ENCODE peak calls at places on chromosomes 16 and 17, in eight cellular contexts. L is neuronal stem cell, I is upper lobe of left lung, H is spleen, D is mucosa of descending colon, B is OCI-LY7, C is heart right ventricle, T is adipocyte. S is an unnamed sample. For H3K4me1, the result is how much of the 10 kb centered on the place peaks cover.

GRCh38 chr16:14955546-14956231 is 18.4 kb downstream of the NPIPA1 start:
- DNase-seq in T (no peak), I (no peak), B (no peak), D (no peak), C (peak), H (no peak), L (no peak), S (peak)

GRCh38 chr16:85777583-85778310 is 21.6 kb downstream of the EMC8 start:
- DNase-seq in B (no peak), T (peak), D (no peak), C (no peak), H (no peak), L (no peak), I (no peak), S (no peak)

GRCh38 chr16:54632322-54632721 is 298.3 kb upstream of the IRX5 start:
- DNase-seq in C (no peak), I (no peak), H (no peak), D (no peak), L (no peak), T (no peak), B (no peak), S (no peak)

GRCh38 chr16:80518436-80518835 is 22.4 kb upstream of the DYNLRB2 start:
- DNase-seq in L (no peak), T (no peak), D (no peak), I (no peak), C (no peak), B (peak), H (no peak), S (no peak)

GRCh38 chr17:3534881-3535252 is 22.7 kb downstream of the TRPV3 start:
- DNase-seq in D (no peak), H (peak), L (no peak), T (peak), I (no peak), C (peak), B (no peak), S (no peak)

GRCh38 chr17:67606471-67606870 is 111.3 kb upstream of the NOL11 start:
- DNase-seq in L (no peak), C (peak), I (no peak), B (no peak), D (peak), T (no peak), H (no peak), S (peak)

GRCh38 chr16:68972008-68972407 is 128.7 kb downstream of the TANGO6 start:
- DNase-seq in I (no peak), D (no peak), T (no peak), B (no peak), L (no peak), C (no peak), H (no peak), S (no peak)

GRCh38 chr17:6120351-6120750 is 50.2 kb downstream of the WSCD1 start:
- DNase-seq in H (no peak), T (no peak), D (no peak), I (no peak), L (no peak), B (no peak), C (no peak), S (no peak)

GRCh38 chr17:4535667-4536258 is 19.4 kb downstream of the MYBBP1A start:
- DNase-seq in T (no peak), B (no peak), D (no peak), I (no peak), L (no peak), C (no peak), H (no peak), S (no peak)

GRCh38 chr17:364308-364707 is 11.7 kb upstream of the RPH3AL start:
- DNase-seq in L (no peak), B (no peak), D (no peak), T (no peak), C (no peak), I (no peak), H (peak), S (no peak)

GRCh38 chr17:71757156-71757555 is 363.7 kb upstream of the SOX9 start:
- DNase-seq in I (no peak), D (no peak), B (no peak), L (no peak), H (no peak), T (no peak), C (no peak), S (no peak)

GRCh38 chr16:27703545-27703944 is 153.6 kb downstream of the KATNIP start:
- DNase-seq in H (peak), D (no peak), B (no peak), T (peak), L (no peak), C (no peak), I (peak), S (no peak)

GRCh38 chr17:50426814-50427787 is 1.1 kb downstream of the ACSF2 start:
- DNase-seq in I (peak), D (peak), B (peak), C (no peak), T (peak), H (no peak), L (no peak), S (no peak)

GRCh38 chr17:17506893-17507464 is 10.8 kb upstream of the RASD1 start:
- DNase-seq in C (peak), T (no peak), H (no peak), B (no peak), I (no peak), L (no peak), D (peak), S (peak)

GRCh38 chr16:14155572-14156213 is 84.6 kb downstream of the MRTFB start:
- DNase-seq in B (no peak), H (no peak), T (peak), L (no peak), C (no peak), I (no peak), D (no peak), S (no peak)

GRCh38 chr17:29138991-29139682 is 41.1 kb downstream of the MYO18A start:
- DNase-seq in L (no peak), D (peak), H (peak), C (peak), I (peak), B (peak), T (no peak), S (no peak)

GRCh38 chr16:66933776-66934137 is 445 bp downstream of the CIAO2B start:
- DNase-seq in T (no peak), L (no peak), C (no peak), I (no peak), D (no peak), H (no peak), B (no peak), S (no peak)

GRCh38 chr17:49488612-49489011 is 6.5 kb upstream of the NGFR start:
- DNase-seq in B (no peak), D (no peak), H (no peak), L (no peak), C (peak), I (no peak), T (no peak), S (no peak)

GRCh38 chr16:67278773-67279295 is 498 bp upstream of the PLEKHG4 start:
- DNase-seq in L (no peak), B (no peak), T (no peak), I (peak), C (no peak), H (no peak), D (peak), S (no peak)

GRCh38 chr17:47276868-47277267 is 23.2 kb downstream of the ITGB3 start:
- DNase-seq in L (no peak), C (peak), I (peak), H (no peak), D (peak), B (no peak), T (peak), S (peak)

GRCh38 chr16:89923640-89924297 is 627 bp downstream of the TUBB3 start:
- DNase-seq in T (peak), L (peak), I (no peak), H (no peak), D (peak), C (no peak), B (no peak), S (no peak)

GRCh38 chr16:29974291-29975133 is 844 bp downstream of the TAOK2 start:
- DNase-seq in T (peak), L (no peak), H (peak), C (peak), I (peak), D (no peak), B (no peak), S (no peak)

GRCh38 chr16:29818082-29818481 is 2.1 kb downstream of the PAGR1 start:
- DNase-seq in T (no peak), L (no peak), C (no peak), D (no peak), B (no peak), H (no peak), I (no peak), S (no peak)

GRCh38 chr17:82647593-82648164 is 565 bp downstream of the WDR45B start:
- DNase-seq in I (peak), D (peak), L (peak), B (peak), T (peak), H (no peak), C (peak), S (peak)

GRCh38 chr17:19262650-19263620 is 25.8 kb downstream of the EPN2 start:
- DNase-seq in H (peak), L (no peak), D (no peak), I (no peak), T (peak), C (no peak), B (no peak), S (no peak)

GRCh38 chr17:20085283-20085875 is 76.2 kb downstream of the SPECC1 start:
- DNase-seq in B (no peak), C (no peak), T (peak), H (no peak), D (no peak), I (no peak), L (no peak), S (no peak)

GRCh38 chr17:31413871-31414589 is 22.6 kb downstream of the RAB11FIP4 start:
- DNase-seq in C (no peak), T (peak), B (no peak), H (peak), L (peak), D (no peak), I (no peak), S (no peak)

GRCh38 chr16:86894168-86894567 is 315.8 kb downstream of the FOXL1 start:
- DNase-seq in L (no peak), I (no peak), C (no peak), T (no peak), B (no peak), D (no peak), H (no peak), S (no peak)

GRCh38 chr16:86897486-86897885 is 319.1 kb downstream of the FOXL1 start:
- DNase-seq in I (no peak), L (no peak), T (no peak), B (no peak), C (no peak), D (no peak), H (peak), S (no peak)

GRCh38 chr16:86894925-86895324 is 316.6 kb downstream of the FOXL1 start:
- DNase-seq in B (no peak), I (no peak), C (no peak), D (no peak), H (no peak), L (no peak), T (no peak), S (no peak)

GRCh38 chr16:86896976-86897375 is 318.6 kb downstream of the FOXL1 start:
- DNase-seq in C (no peak), T (no peak), L (no peak), D (no peak), B (no peak), H (peak), I (no peak), S (no peak)

DNA sequence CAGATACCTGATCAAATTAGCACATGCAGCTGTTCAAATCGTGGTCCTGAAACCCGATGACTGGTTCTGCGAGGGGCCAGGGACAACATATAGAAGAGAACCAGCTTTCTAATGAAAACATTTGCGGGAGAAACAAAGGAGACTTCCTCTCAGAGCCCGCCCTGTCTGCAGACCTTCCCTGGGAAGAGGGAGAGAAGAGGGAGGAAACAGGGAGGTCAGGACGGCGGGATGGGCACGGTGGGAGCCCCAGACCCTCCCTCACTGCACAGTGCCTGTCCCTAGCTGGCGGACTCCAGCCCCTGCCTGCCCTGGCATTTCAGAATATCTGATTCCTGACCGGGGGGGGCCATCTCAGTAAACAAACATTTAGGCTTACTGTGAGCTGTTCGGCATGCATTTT is 317.3 kb downstream of the FOXL1 start:
- DNase-seq in I (no peak), H (peak), D (no peak), T (no peak), L (no peak), C (no peak), B (no peak), S (no peak)
- H3K4me1 ChIP-seq in I (under half), H (under half), D (under half), T (under half), L (under half), C (under half), B (under half), S (under half)

GRCh38 chr17:57861737-57862409 is 12.0 kb upstream of the MRPS23 start:
- DNase-seq in B (no peak), L (no peak), H (peak), D (peak), C (peak), I (peak), T (peak), S (peak)
- H3K4me3 ChIP-seq in B (no peak), L (peak), H (peak), D (peak), C (peak), I (peak), T (peak), S (peak)

DNA sequence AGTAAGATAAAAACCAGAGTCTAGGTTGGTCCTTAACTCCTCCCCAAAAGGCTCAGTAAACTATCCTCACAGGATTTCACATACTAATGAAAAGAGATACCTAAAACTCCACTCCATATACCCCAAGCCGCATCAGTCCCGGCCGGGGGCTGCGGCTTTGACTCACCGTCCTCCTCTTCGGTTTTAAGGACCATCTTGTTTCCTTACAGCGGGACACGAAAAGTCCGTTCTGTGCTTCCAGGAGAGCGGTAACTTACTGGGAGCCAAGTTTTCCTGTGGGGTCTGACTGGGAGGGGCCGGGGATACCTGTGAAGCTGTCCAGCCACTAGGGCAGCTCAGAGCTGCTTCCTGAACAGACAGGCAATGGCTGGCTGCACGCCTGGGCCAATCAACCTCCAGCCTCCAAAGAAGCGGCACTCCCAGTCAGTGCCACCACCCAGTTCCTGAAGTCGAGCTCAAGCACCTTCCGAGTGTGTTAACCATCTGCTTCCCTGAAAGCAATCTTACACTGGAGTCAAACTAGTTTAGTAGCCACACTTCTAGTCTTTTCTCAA is 45.5 kb downstream of the CYTH1 start:
- DNase-seq in B (peak), T (no peak), C (peak), I (peak), L (no peak), H (peak), D (peak), S (peak)
- H3K4me1 ChIP-seq in B (half or more), T (under half), C (half or more), I (under half), L (under half), H (half or more), D (under half), S (under half)

DNA sequence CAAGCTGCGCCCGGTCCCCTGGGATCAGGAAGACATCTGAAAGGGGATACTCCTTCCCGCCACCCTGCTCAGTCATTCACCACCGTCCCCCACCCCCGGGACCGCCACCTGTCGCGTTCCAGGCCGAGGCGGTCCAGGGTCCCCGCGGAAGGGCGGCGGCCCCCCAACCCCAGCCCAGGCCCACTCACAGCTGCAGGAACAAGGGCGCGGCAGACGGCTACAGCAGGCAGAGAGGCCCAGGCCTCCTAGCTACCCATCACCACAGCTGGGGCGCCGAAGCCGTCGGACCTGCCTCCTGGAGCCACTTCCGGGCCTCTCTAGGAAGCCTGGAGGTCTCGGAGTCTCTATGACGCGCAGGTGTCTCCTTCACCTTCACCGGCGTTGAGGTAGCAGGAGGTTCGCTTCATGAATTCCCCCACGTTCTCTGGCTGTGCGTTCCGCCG is at the start of gene SDR42E1:
- DNase-seq in I (peak), B (peak), T (no peak), H (peak), D (peak), C (no peak), L (no peak), S (peak)
- H3K4me3 ChIP-seq in I (peak), B (peak), T (no peak), H (peak), D (peak), C (no peak), L (peak), S (peak)

GRCh38 chr17:70119545-70119944 is 44.5 kb downstream of the KCNJ16 start:
- DNase-seq in I (no peak), D (no peak), H (no peak), L (no peak), B (no peak), C (no peak), T (no peak), S (no peak)
- H3K4me1 ChIP-seq in I (under half), D (under half), H (under half), L (under half), B (under half), C (under half), T (under half), S (under half)

GRCh38 chr16:84312783-84313382 is 18.2 kb downstream of the WFDC1 start:
- DNase-seq in T (no peak), L (no peak), B (no peak), D (peak), I (peak), H (no peak), C (no peak), S (no peak)
- H3K4me3 ChIP-seq in T (no peak), L (peak), B (no peak), D (no peak), I (peak), H (no peak), C (no peak), S (no peak)